ENCODE peak calls at places on chromosome 1, in five cellular contexts. B is mammary epithelial cell, X is OCI-LY7, Y is gastrocnemius medialis, Q is endodermal cell. V is an unnamed sample.

GRCh38 chr1:101738475-101738874 is 258.3 kb downstream of the OLFM3 start:
- DNase-seq in Q (no peak), Y (no peak), X (no peak), B (peak; percentile 62), V (no peak)

GRCh38 chr1:193275773-193276172 is 89.4 kb upstream of the B3GALT2 start:
- DNase-seq in Q (peak; percentile 77), X (no peak), B (no peak), Y (no peak), V (no peak)

GRCh38 chr1:192914696-192915095 is 105.9 kb downstream of the RGS2 start:
- DNase-seq in Y (no peak), X (no peak), B (no peak), Q (no peak), V (no peak)

GRCh38 chr1:26761217-26761616 is 26.5 kb upstream of the PIGV start:
- DNase-seq in Y (no peak), Q (no peak), B (no peak), X (no peak), V (no peak)

GRCh38 chr1:207052736-207053545 is at the start of gene PFKFB2:
- DNase-seq in B (peak; percentile 99), Q (peak; percentile 100), Y (peak; percentile 97), X (peak; percentile 92), V (peak; percentile 99)

GRCh38 chr1:26357121-26357602 is 3.2 kb upstream of the CRYBG2 start:
- DNase-seq in X (no peak), Y (no peak), Q (no peak), B (peak; percentile 77), V (no peak)

GRCh38 chr1:62530516-62531154 is 66.7 kb upstream of the ANGPTL3 start:
- DNase-seq in Q (peak; percentile 89), Y (no peak), X (peak; percentile 65), B (peak; percentile 49), V (peak; percentile 24)

GRCh38 chr1:217059401-217059800 is 336.2 kb upstream of the ESRRG start:
- DNase-seq in X (no peak), Q (no peak), Y (no peak), B (no peak), V (no peak)

GRCh38 chr1:32539584-32540571 is 651 bp downstream of the ZBTB8A start:
- DNase-seq in Y (no peak), Q (peak; percentile 76), B (peak; percentile 54), X (peak; percentile 11), V (peak; percentile 54)

GRCh38 chr1:183019860-183020259 is 3.4 kb upstream of the LAMC1 start:
- DNase-seq in Y (no peak), Q (no peak), B (peak; percentile 42), X (no peak), V (no peak)
- TF ChIP-seq CTCF in Y (no peak), Q (peak; percentile 61), B (no peak), X (no peak), V (no peak)

DNA sequence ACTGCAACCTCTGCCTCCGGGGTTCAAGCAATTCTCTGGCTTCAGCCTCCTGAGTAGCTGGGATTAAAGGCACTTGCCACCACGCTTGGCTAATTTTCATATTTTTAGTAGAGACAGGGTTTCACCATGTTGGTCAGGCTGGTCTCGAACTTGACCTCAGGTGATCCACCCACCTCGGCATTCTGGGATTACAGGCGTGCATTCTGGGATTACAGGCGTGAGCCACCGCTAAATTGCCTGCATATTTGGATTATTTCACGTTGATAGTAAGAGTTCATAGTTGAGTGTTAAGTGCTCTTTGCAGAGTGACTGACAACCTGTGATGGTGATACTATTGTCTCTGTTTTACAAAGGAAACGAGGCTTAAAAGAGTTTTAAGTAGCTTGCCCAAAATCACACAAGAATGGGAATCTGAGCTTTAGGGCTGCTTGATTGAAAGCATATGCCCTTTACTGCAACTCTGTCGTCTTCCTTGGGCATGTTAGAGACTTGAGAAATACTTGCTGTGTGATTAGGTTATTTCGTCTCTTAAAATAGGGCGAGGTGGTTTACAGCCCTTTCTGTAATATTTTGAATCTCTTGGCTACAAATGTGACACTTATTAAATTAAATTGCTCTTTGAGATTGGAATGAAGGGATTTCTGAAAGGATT is 12.4 kb downstream of the CDC42 start:
- DNase-seq in Y (no peak), X (no peak), B (no peak), Q (no peak), V (no peak)
- H3K4me1 ChIP-seq in Y (peaks cover 98% of the 10 kb centered on the region), X (peaks cover 21% of the 10 kb centered on the region), B (peaks cover 19% of the 10 kb centered on the region), Q (peaks cover 7% of the 10 kb centered on the region), V (peaks cover 47% of the 10 kb centered on the region)

GRCh38 chr1:60581455-60582220 is 500.7 kb upstream of the NFIA start:
- DNase-seq in Y (no peak), Q (no peak), B (no peak), X (no peak), V (no peak)
- H3K27ac ChIP-seq in Y (no peak overlapping the region), Q (no peak overlapping the region), B (no peak overlapping the region), X (no peak overlapping the region), V (no peak overlapping the region)

DNA sequence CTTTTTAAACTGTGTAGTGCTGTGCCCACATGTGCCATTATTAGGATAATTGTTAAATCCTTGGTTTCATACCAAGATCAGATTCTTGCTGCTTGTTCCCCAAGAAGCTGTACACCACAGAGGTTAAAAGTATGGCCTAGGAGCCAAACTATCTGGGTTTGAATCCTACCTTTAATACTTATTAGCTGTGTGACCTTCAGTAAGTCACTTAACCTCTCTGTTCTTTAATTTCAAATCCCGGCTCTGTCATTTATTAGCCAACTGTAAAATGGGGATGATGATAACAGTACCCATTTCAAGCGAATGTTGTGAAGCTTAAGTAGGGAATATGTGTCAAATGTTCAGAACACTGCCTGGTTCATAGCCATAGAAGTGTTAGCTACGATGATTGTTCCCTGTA is 32.6 kb downstream of the NKAIN1 start:
- DNase-seq in B (no peak), Q (no peak), Y (no peak), X (no peak), V (no peak)
- TF ChIP-seq CTCF in B (no peak), Q (no peak), Y (no peak), X (no peak), V (no peak)

DNA sequence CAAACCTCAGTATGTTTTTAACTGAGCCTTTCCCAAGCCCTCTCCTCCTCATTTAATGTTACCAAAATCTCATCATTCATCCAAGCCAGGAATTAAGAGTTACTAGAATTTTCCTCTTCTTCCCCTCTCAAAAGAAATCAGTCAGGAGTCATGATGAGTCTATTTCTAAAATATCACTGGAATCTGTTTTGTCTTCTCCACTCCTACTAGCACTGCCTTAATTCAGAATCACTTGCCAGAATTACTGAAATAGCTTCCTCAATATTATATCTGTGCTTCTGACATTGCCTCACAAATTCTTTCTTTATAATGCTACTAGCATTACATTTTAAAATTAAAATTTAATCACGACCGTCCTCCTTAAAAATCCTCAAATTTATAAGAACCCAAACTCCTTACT is 106.1 kb downstream of the PTGER3 start:
- DNase-seq in Y (no peak), B (no peak), Q (no peak), X (no peak), V (no peak)
- H3K4me1 ChIP-seq in Y (no peaks in the 10 kb centered on the region), B (no peaks in the 10 kb centered on the region), Q (no peaks in the 10 kb centered on the region), X (no peaks in the 10 kb centered on the region), V (peaks cover 6% of the 10 kb centered on the region)